ENCODE peak calls at places on chromosomes 16 and 17, in nine cellular contexts. B, U, L, I, Q, M, J, W and V are unnamed samples.

GRCh38 chr16:67470314-67470713 is 10.6 kb downstream of the ATP6V0D1 start:
- DNase-seq in B (no peak), U (no peak), L (no peak), I (peak; percentile 94), Q (no peak), M (no peak), J (no peak), W (no peak), V (peak; percentile 100)

GRCh38 chr17:13953871-13954270 is 115.4 kb upstream of the COX10 start:
- DNase-seq in B (no peak), U (no peak), L (no peak), I (no peak), Q (no peak), M (no peak), J (no peak), W (no peak), V (no peak)

GRCh38 chr16:66342294-66342900 is 24.1 kb upstream of the CDH5 start:
- DNase-seq in B (no peak), U (no peak), L (peak; percentile 43), I (no peak), Q (no peak), M (no peak), J (no peak), W (no peak), V (no peak)

GRCh38 chr16:81634380-81635121 is 144.5 kb upstream of the PLCG2 start:
- DNase-seq in B (peak; percentile 58), U (no peak), L (no peak), I (no peak), Q (no peak), M (no peak), J (no peak), W (no peak), V (no peak)

GRCh38 chr16:66900721-66901441 is 17.8 kb downstream of the CDH16 start:
- DNase-seq in B (no peak), U (no peak), L (no peak), I (no peak), Q (no peak), M (no peak), J (no peak), W (peak; percentile 55), V (no peak)

GRCh38 chr16:12229759-12230594 is 253.4 kb downstream of the SNX29 start:
- DNase-seq in B (peak; percentile 54), U (peak; percentile 21), L (no peak), I (no peak), Q (no peak), M (peak; percentile 77), J (no peak), W (no peak), V (no peak)

GRCh38 chr17:17361543-17362511 is 58.7 kb downstream of the NT5M start:
- DNase-seq in B (no peak), U (no peak), L (no peak), I (peak; percentile 89), Q (no peak), M (no peak), J (no peak), W (peak; percentile 12), V (peak; percentile 16)

GRCh38 chr17:83096401-83097220 is 17.2 kb downstream of the METRNL start:
- DNase-seq in B (no peak), U (no peak), L (no peak), I (no peak), Q (no peak), M (no peak), J (no peak), W (no peak), V (no peak)

GRCh38 chr17:83200231-83200699 is 120.9 kb downstream of the METRNL start:
- DNase-seq in B (no peak), U (no peak), L (no peak), I (peak; percentile 96), Q (peak; percentile 70), M (no peak), J (peak; percentile 45), W (no peak), V (peak; percentile 33)

GRCh38 chr16:15866451-15866850 is 9.6 kb upstream of the MYH11 start:
- DNase-seq in B (no peak), U (no peak), L (no peak), I (no peak), Q (no peak), M (no peak), J (no peak), W (no peak), V (no peak)

GRCh38 chr17:66018786-66019185 is 173.1 kb downstream of the CEP112 start:
- DNase-seq in B (no peak), U (no peak), L (no peak), I (no peak), Q (no peak), M (no peak), J (no peak), W (no peak), V (no peak)

GRCh38 chr16:67415872-67416793 is at the start of gene ZDHHC1:
- DNase-seq in B (peak; percentile 67), U (no peak), L (peak; percentile 78), I (no peak), Q (peak; percentile 67), M (no peak), J (no peak), W (peak; percentile 83), V (no peak)

GRCh38 chr17:869567-870530 is 87.7 kb downstream of the MRM3 start:
- DNase-seq in B (no peak), U (no peak), L (peak; percentile 56), I (peak; percentile 92), Q (no peak), M (no peak), J (no peak), W (peak; percentile 66), V (no peak)
- H3K4me3 ChIP-seq in B (no peak overlapping the region), U (no peak overlapping the region), L (no peak overlapping the region), I (no peak overlapping the region), Q (no peak overlapping the region), M (no peak overlapping the region), J (peak overlapping the region; percentile 60), W (no peak overlapping the region), V (no peak overlapping the region)

GRCh38 chr17:9886141-9886930 is 18.7 kb downstream of the RCVRN start:
- DNase-seq in B (no peak), U (no peak), L (no peak), I (no peak), Q (no peak), M (no peak), J (no peak), W (no peak), V (no peak)
- H3K4me3 ChIP-seq in B (no peak overlapping the region), U (no peak overlapping the region), L (no peak overlapping the region), I (no peak overlapping the region), Q (no peak overlapping the region), M (no peak overlapping the region), J (no peak overlapping the region), W (no peak overlapping the region), V (no peak overlapping the region)

GRCh38 chr17:40564883-40565744 is at the start of gene CCR7:
- DNase-seq in B (no peak), U (no peak), L (no peak), I (peak; percentile 71), Q (peak; percentile 93), M (no peak), J (no peak), W (no peak), V (no peak)

GRCh38 chr17:40561871-40562611 is 3.2 kb downstream of the CCR7 start:
- DNase-seq in B (no peak), U (no peak), L (peak; percentile 39), I (peak; percentile 74), Q (peak; percentile 71), M (no peak), J (no peak), W (no peak), V (no peak)

GRCh38 chr17:40564195-40564882 is 933 bp downstream of the CCR7 start:
- DNase-seq in B (no peak), U (no peak), L (no peak), I (peak; percentile 83), Q (peak; percentile 75), M (no peak), J (no peak), W (no peak), V (no peak)

GRCh38 chr17:40562841-40563370 is 2.4 kb downstream of the CCR7 start:
- DNase-seq in B (no peak), U (no peak), L (no peak), I (no peak), Q (peak; percentile 60), M (no peak), J (no peak), W (no peak), V (no peak)

GRCh38 chr17:40563371-40564052 is 1.8 kb downstream of the CCR7 start:
- DNase-seq in B (no peak), U (no peak), L (no peak), I (peak; percentile 81), Q (peak; percentile 67), M (no peak), J (no peak), W (no peak), V (no peak)
- H3K4me3 ChIP-seq in B (no peak overlapping the region), U (no peak overlapping the region), L (no peak overlapping the region), I (no peak overlapping the region), Q (peak overlapping the region; percentile 71), M (no peak overlapping the region), J (no peak overlapping the region), W (no peak overlapping the region), V (no peak overlapping the region)

GRCh38 chr17:34255841-34256240 is 756 bp downstream of the CCL2 start:
- DNase-seq in B (no peak), U (no peak), L (no peak), I (no peak), Q (no peak), M (no peak), J (no peak), W (no peak), V (no peak)
- H3K4me3 ChIP-seq in B (peak overlapping the region; percentile 32), U (peak overlapping the region; percentile 79), L (peak overlapping the region; percentile 40), I (no peak overlapping the region), Q (no peak overlapping the region), M (peak overlapping the region; percentile 53), J (peak overlapping the region; percentile 72), W (peak overlapping the region; percentile 28), V (peak overlapping the region; percentile 40)

GRCh38 chr16:48381201-48381600 is 4.0 kb downstream of the SIAH1 start:
- DNase-seq in B (no peak), U (no peak), L (no peak), I (no peak), Q (no peak), M (no peak), J (no peak), W (no peak), V (no peak)
- H3K4me3 ChIP-seq in B (no peak overlapping the region), U (no peak overlapping the region), L (no peak overlapping the region), I (no peak overlapping the region), Q (no peak overlapping the region), M (no peak overlapping the region), J (no peak overlapping the region), W (no peak overlapping the region), V (no peak overlapping the region)

DNA sequence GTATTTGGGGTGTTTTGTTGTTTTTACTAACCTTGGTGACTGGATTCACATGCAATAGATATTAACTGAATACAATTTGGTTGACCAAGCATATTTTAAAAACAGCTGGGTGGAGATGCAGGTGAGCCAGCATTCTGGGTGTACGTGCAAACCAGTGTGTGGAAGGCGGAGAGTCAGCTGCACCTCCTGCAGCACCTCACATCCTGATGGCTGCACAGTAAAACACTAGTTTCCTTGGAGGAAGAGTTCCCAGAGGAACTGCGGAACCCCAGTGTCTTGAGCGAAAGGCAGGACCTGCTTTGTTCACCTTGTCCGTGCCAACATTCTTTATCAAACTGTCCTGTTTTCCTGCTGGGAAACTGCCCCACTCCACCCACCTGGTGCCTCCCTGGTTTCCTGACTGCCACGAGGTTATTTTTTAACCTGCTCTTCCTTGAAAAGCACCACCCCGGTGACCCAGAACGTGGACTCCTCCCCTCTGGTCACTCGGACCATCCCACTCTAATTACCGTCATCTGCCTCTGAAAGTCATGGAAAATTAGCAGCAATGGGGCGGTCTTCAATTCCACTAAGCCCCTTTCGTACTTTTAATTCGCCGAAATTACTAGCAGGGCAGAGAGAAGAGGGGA is 1.0 kb upstream of the YPEL2 start:
- DNase-seq in B (no peak), U (no peak), L (peak; percentile 75), I (peak; percentile 88), Q (no peak), M (no peak), J (no peak), W (peak; percentile 31), V (no peak)
- H3K4me3 ChIP-seq in B (no peak overlapping the region), U (no peak overlapping the region), L (peak overlapping the region; percentile 99), I (no peak overlapping the region), Q (no peak overlapping the region), M (no peak overlapping the region), J (peak overlapping the region; percentile 96), W (peak overlapping the region; percentile 6), V (peak overlapping the region; percentile 100)